ENCODE peak calls at places on chromosomes 2 and 18, in seven cellular contexts. Y is NB4, Z is adrenal gland, D is GM12891, N is A549, K is uterus, M is transverse colon. C is an unnamed sample.

GRCh38 chr2:221042926-221043325 is 529.2 kb downstream of the EPHA4 start:
- DNase-seq in Y (no peak), Z (no peak), D (no peak), N (no peak), K (no peak), M (no peak), C (no peak)

GRCh38 chr2:157696036-157696435 is 67.4 kb upstream of the ACVR1C start:
- DNase-seq in Y (no peak), Z (no peak), D (no peak), N (no peak), K (no peak), M (no peak), C (no peak)

GRCh38 chr18:50696929-50697328 is 122.9 kb downstream of the MRO start:
- DNase-seq in Y (no peak), Z (no peak), D (no peak), N (no peak), K (no peak), M (no peak), C (no peak)

GRCh38 chr2:26017464-26018183 is 16.3 kb upstream of the RAB10 start:
- DNase-seq in Y (no peak), Z (no peak), D (no peak), N (no peak), K (no peak), M (no peak), C (no peak)

GRCh38 chr2:64667535-64667934 is 13.8 kb upstream of the SERTAD2 start:
- DNase-seq in Y (peak), Z (no peak), D (no peak), N (no peak), K (no peak), M (no peak), C (no peak)

GRCh38 chr2:212892193-212892592 is 259.2 kb downstream of the IKZF2 start:
- DNase-seq in Y (peak), Z (no peak), D (no peak), N (peak), K (no peak), M (no peak), C (no peak)

GRCh38 chr2:108184421-108184820 is 55.3 kb upstream of the SULT1C3 start:
- DNase-seq in Y (peak), Z (no peak), D (no peak), N (peak), K (no peak), M (no peak), C (no peak)

GRCh38 chr2:100817388-100817985 is 2.5 kb upstream of the NPAS2 start:
- DNase-seq in Y (no peak), Z (no peak), D (no peak), N (no peak), K (no peak), M (no peak), C (no peak)

GRCh38 chr18:58161659-58162058 is 117.6 kb downstream of the NEDD4L start:
- DNase-seq in Y (no peak), Z (no peak), D (no peak), N (peak), K (no peak), M (peak), C (peak)

GRCh38 chr18:46324556-46324955 is 220.4 kb downstream of the HAUS1 start:
- DNase-seq in Y (peak), Z (no peak), D (no peak), N (peak), K (no peak), M (no peak), C (no peak)

GRCh38 chr18:55515204-55515603 is 72.8 kb downstream of the TCF4 start:
- DNase-seq in Y (no peak), Z (no peak), D (no peak), N (no peak), K (no peak), M (no peak), C (no peak)

DNA sequence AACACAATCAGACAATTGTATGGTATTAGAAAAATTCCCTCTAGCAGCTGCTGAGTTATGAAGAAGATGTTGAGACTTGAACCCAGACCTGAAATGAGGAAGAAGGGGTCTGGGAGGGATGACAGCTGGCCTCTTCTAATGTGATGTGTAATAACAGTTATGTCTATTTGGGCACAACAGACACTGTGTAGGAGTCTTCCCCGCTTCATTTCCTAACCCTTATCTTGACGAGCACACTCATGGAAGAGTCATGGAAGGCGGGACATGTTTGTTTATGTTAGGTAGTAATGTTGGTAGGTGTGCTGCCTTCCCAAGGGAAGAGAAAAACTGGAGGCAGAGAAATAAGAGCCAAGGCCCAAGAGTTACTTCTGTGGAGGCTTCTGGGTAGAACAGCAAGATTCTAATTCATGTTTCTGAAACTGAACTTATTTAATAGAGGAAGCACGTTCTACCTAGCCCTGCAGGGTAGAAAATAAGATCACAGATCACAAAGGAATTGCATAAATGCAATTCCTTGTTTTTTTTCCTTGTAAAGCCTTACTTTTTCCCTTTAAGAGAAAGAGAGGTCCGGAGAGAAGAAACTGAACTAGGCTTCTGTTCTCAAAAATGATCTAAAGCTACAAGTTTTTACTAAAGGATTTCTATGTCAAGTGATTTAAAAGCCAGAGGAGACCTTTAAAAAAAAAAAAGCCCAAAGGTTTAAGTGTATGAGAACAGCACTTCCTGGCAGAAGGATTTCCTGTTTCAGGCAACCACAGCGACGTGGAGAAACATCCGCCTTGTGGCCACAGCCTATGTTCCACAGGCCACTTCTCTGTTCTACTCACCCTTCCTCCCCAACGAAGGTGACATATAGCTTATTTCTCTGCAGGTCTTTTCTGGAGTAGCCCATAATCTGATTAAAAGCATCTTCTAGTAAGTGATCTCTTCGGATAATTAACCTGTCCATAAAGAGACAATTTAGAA is 68.5 kb upstream of the STK17B start:
- DNase-seq in Y (peak), Z (peak), D (peak), N (no peak), K (peak), M (peak), C (peak)
- TF ChIP-seq POLR2A in Y (no peak), Z (no peak), D (no peak), N (no peak), K (no peak), M (no peak), C (no peak)

GRCh38 chr2:27627963-27628766 is 647 bp downstream of the CCDC121 start:
- DNase-seq in Y (peak), Z (peak), D (peak), N (peak), K (no peak), M (no peak), C (peak)
- TF ChIP-seq POLR2A in Y (no peak), Z (peak), D (no peak), N (no peak), K (no peak), M (no peak), C (no peak)

DNA sequence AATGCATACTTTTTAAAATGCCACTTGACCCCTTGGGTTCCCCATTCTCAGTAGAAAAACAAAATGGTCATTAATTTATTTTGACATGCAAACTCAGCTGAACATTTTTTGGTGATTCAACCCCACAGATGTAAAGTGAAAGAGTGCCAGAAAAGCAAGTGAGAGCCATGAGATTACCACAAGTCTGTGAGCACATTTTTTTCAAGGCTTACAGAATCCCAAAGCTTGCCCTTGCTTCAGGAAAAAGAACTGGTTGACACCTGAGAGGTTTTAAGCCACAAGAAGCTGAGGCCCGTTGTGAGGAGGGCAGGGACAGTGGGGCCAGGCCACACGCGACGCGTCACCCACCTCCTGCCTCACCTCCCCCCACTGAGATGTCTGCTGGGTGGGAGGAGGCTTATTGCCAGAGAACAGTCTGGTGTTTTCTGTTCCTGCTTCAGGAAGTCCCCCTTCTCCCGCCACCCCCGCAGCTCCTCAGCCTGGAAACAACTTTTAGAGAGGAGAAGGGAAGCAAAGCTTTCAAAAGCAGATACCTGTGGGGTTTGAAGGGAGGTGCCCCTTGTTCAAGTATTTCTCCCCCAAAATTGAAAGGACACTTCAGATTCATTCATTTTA is 70.5 kb upstream of the CYP1B1 start:
- DNase-seq in Y (peak), Z (peak), D (no peak), N (peak), K (peak), M (peak), C (no peak)
- TF ChIP-seq POLR2A in Y (no peak), Z (no peak), D (peak), N (no peak), K (no peak), M (no peak), C (no peak)

DNA sequence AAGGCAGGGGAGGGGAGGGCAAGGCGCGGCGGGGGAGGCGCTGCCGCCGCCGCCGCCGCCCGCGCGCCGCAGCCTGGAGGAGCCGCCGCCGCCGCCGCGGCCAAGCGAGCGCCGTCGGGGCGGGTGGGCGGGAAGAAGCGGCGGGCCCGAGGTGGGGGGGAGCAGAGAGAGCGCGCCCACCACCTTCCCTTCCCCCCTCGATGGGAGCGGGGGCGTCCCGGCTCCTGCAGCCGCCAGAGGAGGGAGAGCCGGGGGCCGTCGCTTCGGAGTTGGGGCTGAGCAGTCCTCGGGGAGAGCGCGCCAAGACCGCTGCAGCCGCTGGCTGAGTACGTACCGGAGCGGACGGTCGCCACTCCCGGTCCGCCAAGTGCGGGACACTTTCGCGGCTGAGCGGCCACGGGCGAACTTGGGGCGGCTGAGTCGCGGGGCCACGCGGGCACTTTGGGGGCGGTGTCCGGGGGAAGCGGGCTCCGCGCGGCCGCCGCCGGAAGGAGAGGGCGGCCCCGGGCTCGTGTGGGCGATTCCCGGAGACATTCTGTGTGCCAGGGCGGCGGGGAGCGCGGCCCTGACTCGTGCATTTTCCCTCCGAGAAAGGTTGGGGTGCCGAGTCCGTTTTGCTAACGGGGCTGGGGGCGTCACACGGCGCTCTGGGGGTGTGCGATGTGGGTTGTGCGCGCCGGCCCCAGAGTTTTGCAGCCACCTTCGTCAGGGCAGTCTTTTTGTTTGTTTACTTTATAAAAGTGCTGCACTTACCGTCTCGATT is at the start of gene NAB1:
- DNase-seq in Y (peak), Z (peak), D (peak), N (peak), K (peak), M (peak), C (peak)
- TF ChIP-seq POLR2A in Y (peak), Z (no peak), D (no peak), N (no peak), K (peak), M (peak), C (peak)

C was measured in erythroblast.